ENCODE peak calls at places on chromosomes 3 and 15, in six cellular contexts. R is fibroblast of pulmonary artery, O is aorta, H is cardiac muscle cell, F is PC-9, E is HAP-1. S is an unnamed sample.

GRCh38 chr3:142929109-142929508 is 34.4 kb downstream of the PAQR9 start:
- DNase-seq in H (no peak), F (peak), E (peak), R (peak), O (peak), S (peak)

GRCh38 chr3:71442648-71443047 is 140.9 kb downstream of the FOXP1 start:
- DNase-seq in R (no peak), E (no peak), F (no peak), O (no peak), H (no peak), S (no peak)

GRCh38 chr3:23620616-23621015 is 185.1 kb upstream of the UBE2E1 start:
- DNase-seq in R (no peak), F (no peak), H (no peak), E (no peak), O (no peak), S (no peak)

GRCh38 chr15:56292546-56293316 is 49.1 kb upstream of the RFX7 start:
- DNase-seq in H (no peak), E (no peak), F (no peak), O (no peak), R (no peak), S (no peak)

GRCh38 chr3:100496711-100497261 is 4.4 kb downstream of the TMEM45A start:
- DNase-seq in H (no peak), F (peak), O (no peak), R (peak), E (no peak), S (peak)

GRCh38 chr15:43854801-43855200 is 28.0 kb downstream of the WDR76 start:
- DNase-seq in O (no peak), F (no peak), E (no peak), R (peak), H (no peak), S (no peak)

GRCh38 chr3:173502983-173503568 is 105.5 kb downstream of the NLGN1 start:
- DNase-seq in F (no peak), O (no peak), H (no peak), E (no peak), R (peak), S (peak)

GRCh38 chr3:138907541-138907940 is 39.4 kb downstream of the FOXL2 start:
- DNase-seq in O (no peak), R (no peak), E (no peak), F (no peak), H (no peak), S (no peak)

GRCh38 chr3:135419155-135419554 is 546.4 kb upstream of the PPP2R3A start:
- DNase-seq in F (no peak), H (no peak), O (no peak), E (no peak), R (no peak), S (no peak)

GRCh38 chr3:62445267-62445666 is 71.9 kb upstream of the FEZF2 start:
- DNase-seq in F (no peak), O (no peak), R (peak), E (no peak), H (no peak), S (no peak)

GRCh38 chr3:27630892-27631291 is 91.2 kb downstream of the EOMES start:
- DNase-seq in H (no peak), O (no peak), R (no peak), F (peak), E (no peak), S (no peak)

GRCh38 chr3:179045719-179046402 is 25.7 kb downstream of the ZMAT3 start:
- DNase-seq in H (peak), R (no peak), O (no peak), F (no peak), E (no peak), S (no peak)

GRCh38 chr3:137282871-137283270 is 325.1 kb downstream of the IL20RB start:
- DNase-seq in R (no peak), E (no peak), H (no peak), F (no peak), O (no peak), S (no peak)

GRCh38 chr3:36843065-36844051 is 79.0 kb upstream of the DCLK3 start:
- DNase-seq in H (peak), R (peak), O (no peak), F (no peak), E (peak), S (no peak)

GRCh38 chr3:52006017-52006819 is 10.5 kb upstream of the RPL29 start:
- DNase-seq in F (no peak), E (no peak), R (no peak), O (no peak), H (no peak), S (no peak)

GRCh38 chr15:59438891-59439290 is 905 bp downstream of the FAM81A start:
- DNase-seq in H (no peak), O (no peak), R (no peak), E (no peak), F (no peak), S (no peak)
- H3K4me3 ChIP-seq in H (no peak), O (no peak), R (no peak), E (no peak), F (peak), S (no peak)

DNA sequence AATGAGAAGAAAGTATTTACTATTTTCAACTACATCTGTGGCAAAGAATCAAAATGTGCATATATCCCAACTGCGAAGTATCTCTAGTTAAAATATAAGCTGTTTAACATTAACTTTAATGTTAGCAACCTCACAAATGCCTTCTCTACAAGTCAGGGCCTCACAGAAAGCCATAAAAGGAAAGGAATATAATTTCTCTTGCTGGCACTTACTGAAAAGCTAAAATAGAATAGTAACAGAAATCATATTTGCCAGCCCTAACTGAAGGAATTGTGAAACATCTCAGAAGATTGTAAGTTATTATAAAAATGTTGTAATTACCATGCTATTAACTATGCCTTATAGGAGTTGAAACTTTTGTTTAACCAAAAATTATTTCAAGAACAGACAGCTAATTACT is 65.1 kb upstream of the MBNL1 start:
- DNase-seq in H (no peak), R (peak), O (no peak), F (no peak), E (no peak), S (no peak)
- H3K4me3 ChIP-seq in H (no peak), R (no peak), O (peak), F (no peak), E (no peak), S (peak)

GRCh38 chr15:79874242-79874641 is 22.6 kb downstream of the MTHFS start:
- DNase-seq in R (no peak), F (no peak), O (no peak), H (no peak), E (peak), S (no peak)

GRCh38 chr15:79881254-79881653 is 15.6 kb downstream of the MTHFS start:
- DNase-seq in H (no peak), O (no peak), F (no peak), E (no peak), R (no peak), S (no peak)

GRCh38 chr15:79875213-79875612 is 21.6 kb downstream of the MTHFS start:
- DNase-seq in F (no peak), E (no peak), H (no peak), R (no peak), O (no peak), S (no peak)

GRCh38 chr15:79881668-79882067 is 15.1 kb downstream of the MTHFS start:
- DNase-seq in O (no peak), F (no peak), H (no peak), E (no peak), R (no peak), S (no peak)

GRCh38 chr15:79878078-79878705 is 18.6 kb downstream of the MTHFS start:
- DNase-seq in R (peak), H (no peak), O (no peak), E (no peak), F (no peak), S (no peak)
- H3K4me3 ChIP-seq in R (no peak), H (no peak), O (no peak), E (no peak), F (no peak), S (no peak)

DNA sequence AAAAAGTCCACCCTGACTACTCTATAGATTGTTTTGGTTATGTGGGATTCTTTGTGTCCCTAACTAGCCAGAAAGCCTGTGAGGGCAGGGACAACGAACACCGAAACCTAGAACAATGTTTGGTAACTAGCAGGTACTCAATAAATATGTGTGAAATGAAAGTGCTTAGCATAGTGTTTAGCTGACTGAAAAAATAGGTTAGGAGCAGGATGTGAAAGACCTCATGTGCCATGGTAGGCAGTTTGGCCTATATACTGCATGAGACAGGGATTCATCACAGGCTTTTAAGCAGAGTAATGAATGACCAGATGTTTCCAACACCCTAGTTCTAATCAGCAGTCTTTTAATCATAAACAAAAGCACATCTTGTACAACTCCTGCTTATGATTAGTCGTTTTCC is 64.2 kb downstream of the MYO5A start:
- DNase-seq in R (no peak), H (no peak), E (no peak), F (no peak), O (no peak), S (no peak)
- H3K4me3 ChIP-seq in R (no peak), H (no peak), E (no peak), F (no peak), O (no peak), S (no peak)

GRCh38 chr15:84929795-84930371 is 45.4 kb downstream of the SLC28A1 start:
- DNase-seq in R (no peak), E (no peak), H (peak), F (peak), O (no peak), S (no peak)
- H3K4me3 ChIP-seq in R (no peak), E (no peak), H (no peak), F (no peak), O (no peak), S (no peak)

GRCh38 chr15:60589253-60589652 is 110.3 kb upstream of the ICE2 start:
- DNase-seq in O (no peak), E (peak), R (no peak), H (no peak), F (no peak), S (no peak)
- H3K4me3 ChIP-seq in O (no peak), E (peak), R (no peak), H (no peak), F (no peak), S (no peak)

GRCh38 chr3:45887285-45887684 is 942 bp downstream of the CCR9 start:
- DNase-seq in R (no peak), O (no peak), F (no peak), H (no peak), E (no peak), S (no peak)
- H3K4me3 ChIP-seq in R (no peak), O (no peak), F (no peak), H (no peak), E (no peak), S (no peak)

DNA sequence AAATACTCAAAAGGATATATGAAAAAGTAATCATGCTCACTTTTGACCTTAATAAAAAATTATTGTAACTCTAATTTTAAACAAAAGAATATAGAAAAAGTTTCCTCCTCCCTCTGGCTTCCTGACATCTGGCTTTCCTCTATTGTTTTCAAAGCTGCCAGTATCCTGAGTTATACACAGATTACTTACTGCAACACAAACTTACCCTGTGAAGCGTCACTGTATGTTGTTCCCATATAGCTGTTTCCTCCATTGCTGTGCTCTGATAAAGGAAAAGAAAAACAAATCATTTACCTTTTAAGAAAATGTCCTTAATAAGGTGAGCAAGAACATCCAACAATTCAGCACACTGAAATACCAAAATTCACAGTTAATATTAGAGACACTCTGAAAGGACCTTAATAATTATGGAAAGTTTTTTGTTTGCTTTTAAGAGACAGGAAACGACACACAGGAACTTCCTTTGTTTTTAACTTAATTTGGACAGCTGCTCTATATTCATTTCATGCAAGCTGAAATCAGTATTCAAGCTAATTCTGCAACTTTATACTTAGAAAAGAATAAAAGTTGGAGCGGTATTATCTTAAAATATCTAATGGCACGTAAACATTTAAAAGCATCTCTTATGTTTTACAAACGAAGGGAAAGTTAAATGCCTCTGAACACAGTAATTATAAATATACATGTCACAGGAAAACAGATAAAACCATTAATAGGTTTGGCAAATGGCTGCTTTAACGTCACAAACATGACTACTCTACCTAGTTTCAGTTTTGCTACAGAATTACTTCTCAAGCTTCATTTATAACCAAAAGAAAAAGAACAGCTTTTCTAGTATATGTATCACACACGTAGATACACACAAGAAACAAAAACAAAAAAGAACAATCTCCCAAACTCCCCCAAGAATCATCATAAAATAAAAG is 21.6 kb downstream of the TJP1 start:
- DNase-seq in F (no peak), O (no peak), E (no peak), R (peak), H (no peak), S (no peak)
- H3K4me3 ChIP-seq in F (no peak), O (no peak), E (no peak), R (peak), H (no peak), S (no peak)

GRCh38 chr3:156639414-156640023 is 34.9 kb upstream of the TIPARP start:
- DNase-seq in H (no peak), E (no peak), R (no peak), O (no peak), F (no peak), S (no peak)
- H3K4me3 ChIP-seq in H (no peak), E (no peak), R (no peak), O (no peak), F (no peak), S (no peak)